ENCODE peak calls at places on chromosomes 4 and X, in eight cellular contexts. D is activated T-helper 9 cell treated with anti-CD3 and anti-CD28 coated beads, Interleukin-2, amount 50 U/mL, for 16 hours; E is cardiac muscle cell; L is EL; K is heart right ventricle; W is RWPE2; S is RWPE1; H is head of caudate nucleus. Y is an unnamed sample.

GRCh38 chr4:84243685-84244084 is 255.4 kb downstream of the NKX6-1 start:
- DNase-seq in E (no peak), S (no peak), K (no peak), H (no peak), D (no peak), W (no peak), L (no peak), Y (no peak)

GRCh38 chrX:129653181-129653984 is 1.4 kb downstream of the APLN start:
- DNase-seq in D (no peak), E (no peak), K (no peak), W (no peak), H (no peak), S (no peak), L (no peak), Y (peak; percentile 37)

GRCh38 chr4:139144161-139144859 is 32.7 kb downstream of the ELF2 start:
- DNase-seq in H (no peak), L (peak; percentile 71), K (peak; percentile 34), D (no peak), S (peak; percentile 13), E (peak; percentile 30), W (peak; percentile 69), Y (no peak)

GRCh38 chr4:153318696-153319320 is 25.7 kb upstream of the MND1 start:
- DNase-seq in H (peak; percentile 30), K (peak; percentile 36), W (no peak), E (peak; percentile 63), L (peak; percentile 48), S (peak; percentile 71), D (no peak), Y (peak; percentile 53)

GRCh38 chr4:140240237-140240636 is 86.3 kb upstream of the MAML3 start:
- DNase-seq in S (no peak), D (no peak), E (no peak), L (no peak), K (no peak), W (no peak), H (no peak), Y (no peak)

GRCh38 chr4:56976878-56977320 is 507 bp downstream of the NOA1 start:
- DNase-seq in H (peak; percentile 26), E (peak; percentile 54), K (no peak), W (no peak), L (no peak), S (peak; percentile 41), D (peak; percentile 43), Y (no peak)

GRCh38 chr4:156538210-156538609 is 433.4 kb downstream of the PDGFC start:
- DNase-seq in H (no peak), D (no peak), K (no peak), L (no peak), E (no peak), S (no peak), W (no peak), Y (no peak)

GRCh38 chrX:68177542-68177941 is 255.8 kb downstream of the OPHN1 start:
- DNase-seq in E (no peak), H (no peak), D (no peak), K (no peak), W (no peak), S (no peak), L (peak; percentile 45), Y (no peak)

GRCh38 chr4:168574581-168575295 is 77.9 kb downstream of the PALLD start:
- DNase-seq in E (no peak), L (peak; percentile 71), W (no peak), K (no peak), H (no peak), S (no peak), D (no peak), Y (no peak)

GRCh38 chrX:10039821-10040793 is 72.9 kb downstream of the CLDN34 start:
- DNase-seq in E (no peak), S (no peak), W (no peak), D (no peak), L (peak; percentile 34), H (no peak), K (no peak), Y (no peak)

GRCh38 chr4:185645403-185645802 is 110.1 kb upstream of the PDLIM3 start:
- DNase-seq in D (no peak), L (no peak), E (no peak), S (no peak), K (no peak), H (no peak), W (no peak), Y (no peak)

GRCh38 chr4:87811977-87812376 is 12.6 kb downstream of the IBSP start:
- DNase-seq in E (no peak), D (no peak), W (no peak), S (no peak), K (no peak), L (no peak), H (no peak), Y (no peak)

GRCh38 chr4:2714071-2714770 is 41.9 kb downstream of the TNIP2 start:
- DNase-seq in S (no peak), E (peak; percentile 16), H (peak; percentile 22), W (no peak), L (peak; percentile 21), K (peak; percentile 70), D (no peak), Y (no peak)

GRCh38 chrX:138858946-138859345 is 147.4 kb upstream of the FGF13 start:
- DNase-seq in W (no peak), H (no peak), E (no peak), K (no peak), D (no peak), S (no peak), L (no peak), Y (no peak)

GRCh38 chr4:81084029-81084428 is 53.5 kb downstream of the BMP3 start:
- DNase-seq in D (no peak), K (no peak), L (no peak), E (no peak), S (peak; percentile 18), W (no peak), H (no peak), Y (no peak)